ENCODE peak calls at places on chromosomes 5 and 9, in nine cellular contexts. Z, R, L, S, W, A, V, X and M are unnamed samples.

GRCh38 chr5:144469106-144469505 is 298.4 kb downstream of the KCTD16 start:
- DNase-seq in Z (no peak), R (no peak), L (no peak), S (no peak), W (no peak), A (no peak), V (no peak), X (no peak), M (no peak)

GRCh38 chr9:134043531-134043988 is 18.3 kb downstream of the BRD3OS start:
- DNase-seq in Z (no peak), R (no peak), L (no peak), S (no peak), W (no peak), A (no peak), V (no peak), X (no peak), M (no peak)

GRCh38 chr9:69809304-69809863 is 11.2 kb upstream of the CFAP95 start:
- DNase-seq in Z (no peak), R (no peak), L (no peak), S (no peak), W (no peak), A (no peak), V (peak), X (no peak), M (no peak)

GRCh38 chr5:121640298-121640697 is 211.4 kb upstream of the FTMT start:
- DNase-seq in Z (no peak), R (no peak), L (no peak), S (no peak), W (no peak), A (no peak), V (no peak), X (no peak), M (no peak)

GRCh38 chr9:6639622-6640021 is 5.9 kb downstream of the GLDC start:
- DNase-seq in Z (no peak), R (no peak), L (no peak), S (no peak), W (no peak), A (no peak), V (no peak), X (no peak), M (no peak)

GRCh38 chr5:77743181-77743580 is 33.0 kb downstream of the TBCA start:
- DNase-seq in Z (no peak), R (no peak), L (peak), S (no peak), W (no peak), A (no peak), V (no peak), X (no peak), M (no peak)

GRCh38 chr5:178360231-178360925 is 127.8 kb upstream of the PHYKPL start:
- DNase-seq in Z (no peak), R (no peak), L (no peak), S (no peak), W (no peak), A (no peak), V (no peak), X (no peak), M (no peak)

GRCh38 chr5:173410459-173411233 is 82.4 kb upstream of the STC2 start:
- DNase-seq in Z (no peak), R (no peak), L (no peak), S (peak), W (no peak), A (no peak), V (no peak), X (peak), M (no peak)

GRCh38 chr5:107248065-107248695 is 422.6 kb downstream of the EFNA5 start:
- DNase-seq in Z (peak), R (peak), L (peak), S (no peak), W (peak), A (no peak), V (peak), X (no peak), M (no peak)

GRCh38 chr9:106697390-106697789 is 165.6 kb upstream of the ZNF462 start:
- DNase-seq in Z (no peak), R (no peak), L (no peak), S (no peak), W (no peak), A (no peak), V (no peak), X (no peak), M (no peak)

DNA sequence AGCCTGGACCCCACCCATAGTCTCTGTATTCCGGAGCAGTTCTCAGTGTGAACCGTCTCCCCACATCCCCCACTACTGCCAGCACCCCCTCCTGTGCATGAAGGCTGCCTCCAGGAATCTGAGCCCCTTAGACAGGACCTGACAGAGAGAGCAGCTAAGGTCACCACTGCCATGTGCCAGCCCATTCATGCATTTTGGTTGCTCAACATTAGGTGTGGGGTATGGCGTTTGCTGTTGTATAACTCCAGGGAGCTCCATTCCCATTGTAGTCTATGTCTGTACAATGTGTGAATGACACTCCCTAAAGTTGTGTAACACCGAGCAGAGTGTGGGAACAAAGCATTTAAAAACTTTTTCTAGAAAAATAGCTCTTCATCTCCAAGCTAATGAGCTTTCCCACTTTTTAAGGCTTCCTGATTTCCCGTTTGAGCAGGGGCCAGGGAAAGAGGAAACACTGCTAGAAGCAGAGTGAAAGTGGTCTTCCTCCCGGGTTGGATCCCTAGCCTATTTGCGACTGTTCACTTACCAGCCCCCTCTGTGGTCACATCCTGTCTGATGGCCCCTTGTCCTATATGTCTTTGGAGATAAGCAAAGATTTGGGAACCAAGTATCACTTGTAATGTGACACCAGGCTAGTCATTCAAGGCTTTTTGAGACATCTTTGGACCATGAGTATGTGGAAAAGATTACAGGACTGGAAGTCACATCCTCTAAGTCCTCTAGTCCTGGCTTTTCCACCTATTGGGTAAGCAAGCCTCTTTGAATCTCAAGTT is 5.9 kb downstream of the DNAJB5 start:
- DNase-seq in Z (no peak), R (no peak), L (no peak), S (peak), W (no peak), A (no peak), V (no peak), X (no peak), M (peak)
- H3K27ac ChIP-seq in Z (peak), R (peak), L (no peak), S (peak), W (no peak), A (no peak), V (no peak), X (peak), M (peak)

GRCh38 chr5:67192719-67193464 is 3.7 kb downstream of the CD180 start:
- DNase-seq in Z (no peak), R (no peak), L (no peak), S (no peak), W (no peak), A (no peak), V (no peak), X (no peak), M (no peak)
- H3K27ac ChIP-seq in Z (no peak), R (peak), L (no peak), S (peak), W (no peak), A (no peak), V (no peak), X (no peak), M (no peak)

GRCh38 chr5:57177479-57178156 is 3.8 kb downstream of the GPBP1 start:
- DNase-seq in Z (no peak), R (no peak), L (no peak), S (no peak), W (no peak), A (no peak), V (no peak), X (no peak), M (no peak)

GRCh38 chr5:57174128-57174849 is 430 bp downstream of the GPBP1 start:
- DNase-seq in Z (peak), R (peak), L (no peak), S (no peak), W (peak), A (no peak), V (no peak), X (peak), M (no peak)

GRCh38 chr5:57174850-57175525 is 1.1 kb downstream of the GPBP1 start:
- DNase-seq in Z (peak), R (no peak), L (no peak), S (no peak), W (no peak), A (no peak), V (no peak), X (no peak), M (no peak)

GRCh38 chr5:57175586-57175985 is 1.7 kb downstream of the GPBP1 start:
- DNase-seq in Z (no peak), R (peak), L (no peak), S (no peak), W (no peak), A (no peak), V (no peak), X (no peak), M (no peak)

GRCh38 chr5:57176350-57176857 is 2.5 kb downstream of the GPBP1 start:
- DNase-seq in Z (no peak), R (no peak), L (no peak), S (no peak), W (no peak), A (no peak), V (no peak), X (no peak), M (no peak)
- H3K27ac ChIP-seq in Z (peak), R (peak), L (peak), S (peak), W (peak), A (no peak), V (peak), X (peak), M (peak)

GRCh38 chr9:21029661-21030060 is 1.8 kb downstream of the HACD4 start:
- DNase-seq in Z (no peak), R (no peak), L (no peak), S (no peak), W (no peak), A (no peak), V (no peak), X (no peak), M (no peak)

GRCh38 chr9:21031091-21031817 is at the start of gene HACD4:
- DNase-seq in Z (peak), R (peak), L (peak), S (no peak), W (peak), A (no peak), V (peak), X (peak), M (no peak)

GRCh38 chr9:21030389-21031035 is 928 bp downstream of the HACD4 start:
- DNase-seq in Z (no peak), R (no peak), L (peak), S (no peak), W (peak), A (no peak), V (no peak), X (no peak), M (peak)

GRCh38 chr9:21027295-21027694 is 4.1 kb downstream of the HACD4 start:
- DNase-seq in Z (no peak), R (no peak), L (peak), S (no peak), W (no peak), A (no peak), V (no peak), X (no peak), M (no peak)

GRCh38 chr9:21028476-21028875 is 3.0 kb downstream of the HACD4 start:
- DNase-seq in Z (no peak), R (no peak), L (no peak), S (no peak), W (no peak), A (no peak), V (no peak), X (no peak), M (no peak)
- H3K27ac ChIP-seq in Z (no peak), R (peak), L (no peak), S (no peak), W (no peak), A (no peak), V (no peak), X (peak), M (no peak)

GRCh38 chr5:127196042-127196441 is 94.6 kb upstream of the MEGF10 start:
- DNase-seq in Z (no peak), R (no peak), L (no peak), S (no peak), W (no peak), A (no peak), V (no peak), X (no peak), M (no peak)
- H3K27ac ChIP-seq in Z (no peak), R (no peak), L (no peak), S (no peak), W (no peak), A (no peak), V (no peak), X (no peak), M (no peak)

GRCh38 chr9:79809477-79809876 is 237.7 kb downstream of the TLE4 start:
- DNase-seq in Z (no peak), R (no peak), L (no peak), S (no peak), W (no peak), A (no peak), V (no peak), X (no peak), M (no peak)

GRCh38 chr9:79807966-79808365 is 236.2 kb downstream of the TLE4 start:
- DNase-seq in Z (no peak), R (no peak), L (no peak), S (no peak), W (no peak), A (no peak), V (no peak), X (no peak), M (no peak)

GRCh38 chr9:79812099-79812498 is 240.3 kb downstream of the TLE4 start:
- DNase-seq in Z (no peak), R (no peak), L (no peak), S (no peak), W (no peak), A (no peak), V (no peak), X (no peak), M (no peak)

GRCh38 chr9:79812507-79813261 is 240.9 kb downstream of the TLE4 start:
- DNase-seq in Z (no peak), R (no peak), L (no peak), S (no peak), W (no peak), A (no peak), V (no peak), X (no peak), M (no peak)

DNA sequence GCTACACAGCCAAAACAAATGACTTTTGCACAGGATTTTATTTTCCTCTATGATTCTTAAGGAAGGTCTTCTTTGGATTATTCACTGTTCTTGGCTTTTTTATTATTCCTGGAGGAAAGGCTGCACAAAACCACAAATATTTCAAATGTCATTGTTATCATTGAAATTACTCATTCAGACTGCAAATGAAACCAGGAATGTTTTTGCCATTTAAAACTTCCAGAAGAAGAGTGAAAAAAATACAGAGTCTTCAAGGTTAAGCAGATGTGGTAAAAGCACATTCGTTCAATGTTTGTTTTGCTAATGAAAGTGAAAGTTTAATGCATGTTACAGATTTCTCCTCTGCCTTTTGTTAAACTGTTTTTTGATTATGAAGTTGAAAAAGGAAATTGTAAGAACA is 238.2 kb downstream of the TLE4 start:
- DNase-seq in Z (no peak), R (no peak), L (peak), S (no peak), W (no peak), A (peak), V (no peak), X (no peak), M (no peak)
- H3K27ac ChIP-seq in Z (no peak), R (no peak), L (peak), S (no peak), W (no peak), A (no peak), V (no peak), X (no peak), M (no peak)

DNA sequence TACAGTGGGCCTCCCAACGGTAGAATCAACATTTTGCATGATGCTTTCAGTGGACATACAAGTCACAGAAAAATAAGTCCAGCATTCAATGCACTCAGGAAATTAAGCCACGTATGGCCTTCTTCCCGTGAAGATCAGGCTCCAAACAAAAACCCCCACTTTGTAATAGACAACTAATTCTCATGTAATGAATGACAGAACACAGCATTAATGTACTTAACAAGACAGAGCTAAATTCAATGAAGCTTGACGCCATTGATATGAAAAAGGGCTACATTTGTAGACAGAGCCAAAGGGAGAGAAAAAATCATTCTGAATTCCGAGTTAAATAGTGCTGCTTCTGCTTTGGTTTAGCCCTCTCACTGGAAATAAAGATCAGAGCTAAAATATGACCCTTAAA is 250.6 kb downstream of the BNC2 start:
- DNase-seq in Z (no peak), R (no peak), L (no peak), S (no peak), W (no peak), A (no peak), V (no peak), X (no peak), M (no peak)
- H3K27ac ChIP-seq in Z (no peak), R (peak), L (no peak), S (no peak), W (peak), A (no peak), V (no peak), X (peak), M (no peak)

DNA sequence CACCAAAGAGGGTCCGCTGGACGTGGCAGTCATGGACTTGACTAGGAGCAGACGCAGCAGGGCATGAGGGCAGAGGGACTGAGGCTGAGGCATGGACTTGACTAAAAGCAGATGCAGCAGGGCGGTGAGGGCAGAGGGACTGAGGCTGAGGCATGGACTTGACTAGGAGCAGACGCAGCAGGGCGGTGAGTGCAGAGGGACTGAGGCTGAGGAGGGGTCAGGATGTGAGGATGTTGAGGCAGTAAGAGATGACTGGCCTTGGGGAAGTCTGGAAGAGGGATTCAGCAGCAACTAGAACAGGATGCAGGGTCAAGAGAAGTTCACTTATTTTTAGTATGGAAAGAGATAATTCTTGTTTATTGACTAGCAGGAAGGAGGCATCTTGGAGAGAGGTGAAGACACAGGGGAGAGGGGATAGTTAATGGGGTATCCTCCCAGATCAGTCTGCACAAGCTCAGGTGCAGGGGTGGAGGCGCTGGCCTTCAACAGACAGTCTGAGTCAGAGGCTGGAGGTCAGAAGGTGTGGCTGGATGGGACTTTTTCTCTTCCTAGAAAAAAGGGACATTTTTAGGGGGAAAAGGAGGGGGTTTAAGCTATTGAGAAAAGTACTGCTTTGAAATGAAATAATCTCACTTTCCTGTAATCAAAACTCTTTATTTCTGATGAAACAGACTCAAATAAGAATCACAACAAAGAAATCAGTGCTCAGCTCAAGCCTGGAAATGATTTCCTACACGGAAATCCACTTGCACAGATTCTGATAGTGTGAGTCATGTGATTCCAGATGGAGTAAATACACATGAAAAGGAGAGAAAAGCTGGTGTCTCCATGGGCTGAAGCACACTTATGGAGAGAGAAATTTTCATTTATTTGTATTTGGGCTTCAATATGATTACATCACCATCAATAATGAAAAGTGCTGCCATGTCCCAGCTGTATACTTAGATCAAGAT is 130.9 kb downstream of the PALM2AKAP2 start:
- DNase-seq in Z (peak), R (peak), L (peak), S (no peak), W (peak), A (peak), V (no peak), X (no peak), M (no peak)
- H3K27ac ChIP-seq in Z (peak), R (peak), L (peak), S (no peak), W (peak), A (peak), V (no peak), X (peak), M (peak)